ENCODE peak calls at places on chromosomes 16 and 17, in eight cellular contexts. Q, T, U, C, Z, Y, X and W are unnamed samples.

GRCh38 chr17:73909156-73909555 is 264.9 kb upstream of the SDK2 start:
- DNase-seq in X (no peak), U (no peak), Q (no peak), Y (no peak), C (no peak), Z (no peak), T (no peak), W (no peak)

GRCh38 chr17:76432712-76433336 is 20.1 kb downstream of the UBE2O start:
- DNase-seq in C (no peak), T (no peak), X (no peak), Y (no peak), U (no peak), Z (peak), Q (peak), W (no peak)

GRCh38 chr16:86727131-86727530 is 148.8 kb downstream of the FOXL1 start:
- DNase-seq in T (no peak), X (no peak), C (no peak), Q (no peak), Z (no peak), Y (no peak), U (no peak), W (no peak)

GRCh38 chr16:46814790-46815189 is 16.2 kb downstream of the C16orf87 start:
- DNase-seq in Q (no peak), U (no peak), Y (no peak), T (no peak), Z (no peak), X (no peak), C (no peak), W (no peak)

GRCh38 chr16:88479795-88480760 is 27.0 kb downstream of the ZFPM1 start:
- DNase-seq in Z (no peak), Q (no peak), T (no peak), U (no peak), C (peak), X (no peak), Y (no peak), W (no peak)

GRCh38 chr16:77660311-77660710 is 62.0 kb upstream of the NUDT7 start:
- DNase-seq in T (peak), X (no peak), C (no peak), U (no peak), Z (peak), Q (peak), Y (no peak), W (no peak)

GRCh38 chr17:14935139-14935538 is 330.0 kb downstream of the PMP22 start:
- DNase-seq in C (no peak), Q (no peak), T (no peak), X (no peak), Z (no peak), Y (no peak), U (no peak), W (no peak)

GRCh38 chr16:12126091-12126806 is 149.7 kb downstream of the SNX29 start:
- DNase-seq in Q (no peak), U (no peak), Y (no peak), T (no peak), C (no peak), X (no peak), Z (no peak), W (no peak)